ENCODE peak calls at places on chromosomes 4 and X, in ten cellular contexts. One of them, this sample, is unnamed.

GRCh38 chr4:36399762-36400353 is 118.4 kb downstream of the DTHD1 start:
- DNase-seq in CD4-positive, CD25-positive, alpha-beta regulatory T cell: peak; percentile 56
- DNase-seq in stimulated activated CD4-positive, alpha-beta T cell treated with anti-CD3 and anti-CD28 coated beads, Interleukin-4, amount 100 ng/mL, for 24 hours: peak; percentile 61
- DNase-seq in foreskin melanocyte: peak; percentile 26
- DNase-seq in lower lobe of right lung: no peak
- DNase-seq in DMS153: no peak
- DNase-seq in foreskin fibroblast: no peak
- DNase-seq in body of pancreas: peak; percentile 26
- DNase-seq in suprapubic skin: no peak
- DNase-seq in stimulated activated CD8-positive, alpha-beta memory T cell treated with anti-CD3 and anti-CD28 coated beads, Interleukin-12 subunit alpha, Interleukin-12 subunit beta, amount 100 ng/mL, for 1 hour: peak; percentile 38
- DNase-seq in this sample: peak; percentile 48

GRCh38 chrX:153638436-153639176 is 8.4 kb upstream of the DUSP9 start:
- DNase-seq in CD4-positive, CD25-positive, alpha-beta regulatory T cell: no peak
- DNase-seq in foreskin melanocyte: no peak
- DNase-seq in DMS153: no peak
- DNase-seq in suprapubic skin: no peak
- DNase-seq in body of pancreas: no peak
- DNase-seq in foreskin fibroblast: no peak
- DNase-seq in stimulated activated CD8-positive, alpha-beta memory T cell treated with anti-CD3 and anti-CD28 coated beads, Interleukin-12 subunit alpha, Interleukin-12 subunit beta, amount 100 ng/mL, for 1 hour: no peak
- DNase-seq in stimulated activated CD4-positive, alpha-beta T cell treated with anti-CD3 and anti-CD28 coated beads, Interleukin-4, amount 100 ng/mL, for 24 hours: no peak
- DNase-seq in lower lobe of right lung: no peak
- DNase-seq in this sample: no peak

GRCh38 chr4:180999217-180999616 is 1244.0 kb upstream of the TENM3 start:
- DNase-seq in foreskin melanocyte: no peak
- DNase-seq in DMS153: peak; percentile 6
- DNase-seq in body of pancreas: no peak
- DNase-seq in stimulated activated CD8-positive, alpha-beta memory T cell treated with anti-CD3 and anti-CD28 coated beads, Interleukin-12 subunit alpha, Interleukin-12 subunit beta, amount 100 ng/mL, for 1 hour: no peak
- DNase-seq in stimulated activated CD4-positive, alpha-beta T cell treated with anti-CD3 and anti-CD28 coated beads, Interleukin-4, amount 100 ng/mL, for 24 hours: no peak
- DNase-seq in CD4-positive, CD25-positive, alpha-beta regulatory T cell: no peak
- DNase-seq in foreskin fibroblast: no peak
- DNase-seq in lower lobe of right lung: no peak
- DNase-seq in suprapubic skin: no peak
- DNase-seq in this sample: peak; percentile 9

GRCh38 chr4:179307297-179308136 is 1865.3 kb upstream of the AGA start:
- DNase-seq in body of pancreas: peak; percentile 42
- DNase-seq in DMS153: no peak
- DNase-seq in stimulated activated CD4-positive, alpha-beta T cell treated with anti-CD3 and anti-CD28 coated beads, Interleukin-4, amount 100 ng/mL, for 24 hours: peak; percentile 11
- DNase-seq in stimulated activated CD8-positive, alpha-beta memory T cell treated with anti-CD3 and anti-CD28 coated beads, Interleukin-12 subunit alpha, Interleukin-12 subunit beta, amount 100 ng/mL, for 1 hour: no peak
- DNase-seq in suprapubic skin: no peak
- DNase-seq in lower lobe of right lung: no peak
- DNase-seq in foreskin melanocyte: peak; percentile 11
- DNase-seq in CD4-positive, CD25-positive, alpha-beta regulatory T cell: no peak
- DNase-seq in foreskin fibroblast: peak; percentile 2
- DNase-seq in this sample: peak; percentile 71

GRCh38 chrX:129996120-129996519 is 13.7 kb downstream of the BCORL1 start:
- DNase-seq in lower lobe of right lung: no peak
- DNase-seq in stimulated activated CD4-positive, alpha-beta T cell treated with anti-CD3 and anti-CD28 coated beads, Interleukin-4, amount 100 ng/mL, for 24 hours: no peak
- DNase-seq in body of pancreas: no peak
- DNase-seq in CD4-positive, CD25-positive, alpha-beta regulatory T cell: no peak
- DNase-seq in stimulated activated CD8-positive, alpha-beta memory T cell treated with anti-CD3 and anti-CD28 coated beads, Interleukin-12 subunit alpha, Interleukin-12 subunit beta, amount 100 ng/mL, for 1 hour: no peak
- DNase-seq in foreskin fibroblast: peak; percentile 79
- DNase-seq in foreskin melanocyte: no peak
- DNase-seq in DMS153: no peak
- DNase-seq in suprapubic skin: no peak
- DNase-seq in this sample: no peak

GRCh38 chr4:163110442-163110841 is 56.2 kb downstream of the NAF1 start:
- DNase-seq in stimulated activated CD8-positive, alpha-beta memory T cell treated with anti-CD3 and anti-CD28 coated beads, Interleukin-12 subunit alpha, Interleukin-12 subunit beta, amount 100 ng/mL, for 1 hour: no peak
- DNase-seq in lower lobe of right lung: no peak
- DNase-seq in body of pancreas: no peak
- DNase-seq in CD4-positive, CD25-positive, alpha-beta regulatory T cell: no peak
- DNase-seq in stimulated activated CD4-positive, alpha-beta T cell treated with anti-CD3 and anti-CD28 coated beads, Interleukin-4, amount 100 ng/mL, for 24 hours: no peak
- DNase-seq in foreskin melanocyte: no peak
- DNase-seq in DMS153: no peak
- DNase-seq in foreskin fibroblast: no peak
- DNase-seq in suprapubic skin: no peak
- DNase-seq in this sample: no peak

GRCh38 chrX:101485212-101486064 is at the start of gene ARMCX4:
- DNase-seq in suprapubic skin: no peak
- DNase-seq in DMS153: peak; percentile 8
- DNase-seq in lower lobe of right lung: peak; percentile 55
- DNase-seq in stimulated activated CD8-positive, alpha-beta memory T cell treated with anti-CD3 and anti-CD28 coated beads, Interleukin-12 subunit alpha, Interleukin-12 subunit beta, amount 100 ng/mL, for 1 hour: no peak
- DNase-seq in CD4-positive, CD25-positive, alpha-beta regulatory T cell: peak; percentile 27
- DNase-seq in stimulated activated CD4-positive, alpha-beta T cell treated with anti-CD3 and anti-CD28 coated beads, Interleukin-4, amount 100 ng/mL, for 24 hours: peak; percentile 37
- DNase-seq in foreskin melanocyte: no peak
- DNase-seq in body of pancreas: peak; percentile 68
- DNase-seq in foreskin fibroblast: peak; percentile 79
- DNase-seq in this sample: peak; percentile 36

GRCh38 chrX:26851981-26852380 is 611.2 kb downstream of the PPP4R3C start:
- DNase-seq in foreskin melanocyte: peak; percentile 11
- DNase-seq in stimulated activated CD8-positive, alpha-beta memory T cell treated with anti-CD3 and anti-CD28 coated beads, Interleukin-12 subunit alpha, Interleukin-12 subunit beta, amount 100 ng/mL, for 1 hour: no peak
- DNase-seq in CD4-positive, CD25-positive, alpha-beta regulatory T cell: no peak
- DNase-seq in foreskin fibroblast: peak; percentile 2
- DNase-seq in lower lobe of right lung: no peak
- DNase-seq in body of pancreas: no peak
- DNase-seq in suprapubic skin: no peak
- DNase-seq in stimulated activated CD4-positive, alpha-beta T cell treated with anti-CD3 and anti-CD28 coated beads, Interleukin-4, amount 100 ng/mL, for 24 hours: no peak
- DNase-seq in DMS153: no peak
- DNase-seq in this sample: peak; percentile 55

GRCh38 chrX:26922278-26922677 is 540.9 kb downstream of the PPP4R3C start:
- DNase-seq in lower lobe of right lung: no peak
- DNase-seq in CD4-positive, CD25-positive, alpha-beta regulatory T cell: no peak
- DNase-seq in DMS153: no peak
- DNase-seq in foreskin fibroblast: no peak
- DNase-seq in suprapubic skin: no peak
- DNase-seq in stimulated activated CD8-positive, alpha-beta memory T cell treated with anti-CD3 and anti-CD28 coated beads, Interleukin-12 subunit alpha, Interleukin-12 subunit beta, amount 100 ng/mL, for 1 hour: no peak
- DNase-seq in foreskin melanocyte: no peak
- DNase-seq in body of pancreas: no peak
- DNase-seq in stimulated activated CD4-positive, alpha-beta T cell treated with anti-CD3 and anti-CD28 coated beads, Interleukin-4, amount 100 ng/mL, for 24 hours: no peak
- DNase-seq in this sample: no peak

GRCh38 chr4:119081943-119082342 is 53.7 kb upstream of the MYOZ2 start:
- DNase-seq in CD4-positive, CD25-positive, alpha-beta regulatory T cell: no peak
- DNase-seq in suprapubic skin: no peak
- DNase-seq in DMS153: no peak
- DNase-seq in stimulated activated CD4-positive, alpha-beta T cell treated with anti-CD3 and anti-CD28 coated beads, Interleukin-4, amount 100 ng/mL, for 24 hours: no peak
- DNase-seq in stimulated activated CD8-positive, alpha-beta memory T cell treated with anti-CD3 and anti-CD28 coated beads, Interleukin-12 subunit alpha, Interleukin-12 subunit beta, amount 100 ng/mL, for 1 hour: no peak
- DNase-seq in lower lobe of right lung: peak; percentile 47
- DNase-seq in foreskin melanocyte: no peak
- DNase-seq in body of pancreas: peak; percentile 12
- DNase-seq in foreskin fibroblast: no peak
- DNase-seq in this sample: no peak

GRCh38 chrX:68681443-68681941 is 34.0 kb downstream of the STARD8 start:
- DNase-seq in lower lobe of right lung: no peak
- DNase-seq in body of pancreas: no peak
- DNase-seq in DMS153: no peak
- DNase-seq in stimulated activated CD4-positive, alpha-beta T cell treated with anti-CD3 and anti-CD28 coated beads, Interleukin-4, amount 100 ng/mL, for 24 hours: no peak
- DNase-seq in CD4-positive, CD25-positive, alpha-beta regulatory T cell: no peak
- DNase-seq in foreskin fibroblast: no peak
- DNase-seq in foreskin melanocyte: no peak
- DNase-seq in stimulated activated CD8-positive, alpha-beta memory T cell treated with anti-CD3 and anti-CD28 coated beads, Interleukin-12 subunit alpha, Interleukin-12 subunit beta, amount 100 ng/mL, for 1 hour: no peak
- DNase-seq in suprapubic skin: no peak
- DNase-seq in this sample: no peak